ENCODE peak calls at places on chromosomes 12 and 14, in nine cellular contexts. One of them, this sample, is unnamed.

GRCh38 chr12:83473408-83474095 is 786.8 kb downstream of the TMTC2 start:
- DNase-seq in PC-3: no peak
- DNase-seq in AG09319: no peak
- DNase-seq in heart right ventricle: no peak
- DNase-seq in breast epithelium: no peak
- DNase-seq in endothelial cell: no peak
- DNase-seq in GM13976: no peak
- DNase-seq in brain microvascular endothelial cell: no peak
- DNase-seq in RWPE1: no peak
- DNase-seq in this sample: no peak

GRCh38 chr14:22547948-22548750 is 40.9 kb downstream of the DAD1 start:
- DNase-seq in PC-3: no peak
- DNase-seq in breast epithelium: no peak
- DNase-seq in RWPE1: no peak
- DNase-seq in endothelial cell: no peak
- DNase-seq in brain microvascular endothelial cell: no peak
- DNase-seq in GM13976: no peak
- DNase-seq in heart right ventricle: no peak
- DNase-seq in AG09319: no peak
- DNase-seq in this sample: no peak

GRCh38 chr12:121530600-121531355 is 50.0 kb downstream of the KDM2B start:
- DNase-seq in brain microvascular endothelial cell: peak; percentile 69
- DNase-seq in GM13976: peak; percentile 72
- DNase-seq in RWPE1: no peak
- DNase-seq in breast epithelium: peak; percentile 33
- DNase-seq in PC-3: peak; percentile 44
- DNase-seq in AG09319: peak; percentile 38
- DNase-seq in endothelial cell: peak; percentile 29
- DNase-seq in heart right ventricle: peak; percentile 83
- DNase-seq in this sample: peak; percentile 45

GRCh38 chr14:61891810-61892209 is 129.6 kb downstream of the SNAPC1 start:
- DNase-seq in brain microvascular endothelial cell: no peak
- DNase-seq in AG09319: no peak
- DNase-seq in RWPE1: peak; percentile 37
- DNase-seq in endothelial cell: no peak
- DNase-seq in breast epithelium: no peak
- DNase-seq in PC-3: peak; percentile 71
- DNase-seq in GM13976: no peak
- DNase-seq in heart right ventricle: no peak
- DNase-seq in this sample: no peak

GRCh38 chr14:99515301-99516155 is 34.3 kb downstream of the CCNK start:
- DNase-seq in breast epithelium: no peak
- DNase-seq in GM13976: no peak
- DNase-seq in heart right ventricle: no peak
- DNase-seq in PC-3: no peak
- DNase-seq in brain microvascular endothelial cell: no peak
- DNase-seq in endothelial cell: no peak
- DNase-seq in AG09319: no peak
- DNase-seq in RWPE1: no peak
- DNase-seq in this sample: no peak

GRCh38 chr12:121789800-121790748 is 3.4 kb downstream of the RHOF start:
- DNase-seq in PC-3: peak; percentile 87
- DNase-seq in RWPE1: no peak
- DNase-seq in brain microvascular endothelial cell: no peak
- DNase-seq in AG09319: no peak
- DNase-seq in endothelial cell: peak; percentile 70
- DNase-seq in heart right ventricle: peak; percentile 66
- DNase-seq in GM13976: peak; percentile 87
- DNase-seq in breast epithelium: no peak
- DNase-seq in this sample: no peak

GRCh38 chr12:58026892-58027891 is 85.8 kb downstream of the ATP23 start:
- DNase-seq in endothelial cell: no peak
- DNase-seq in GM13976: no peak
- DNase-seq in PC-3: no peak
- DNase-seq in heart right ventricle: no peak
- DNase-seq in brain microvascular endothelial cell: peak; percentile 7
- DNase-seq in breast epithelium: no peak
- DNase-seq in AG09319: peak; percentile 49
- DNase-seq in RWPE1: no peak
- DNase-seq in this sample: no peak

GRCh38 chr12:43676183-43676813 is 82.3 kb downstream of the PUS7L start:
- DNase-seq in PC-3: peak; percentile 60
- DNase-seq in RWPE1: no peak
- DNase-seq in AG09319: no peak
- DNase-seq in breast epithelium: no peak
- DNase-seq in GM13976: peak; percentile 57
- DNase-seq in endothelial cell: peak; percentile 24
- DNase-seq in brain microvascular endothelial cell: no peak
- DNase-seq in heart right ventricle: no peak
- DNase-seq in this sample: no peak

GRCh38 chr12:89525824-89526770 is at the start of gene POC1B:
- DNase-seq in breast epithelium: peak; percentile 39
- DNase-seq in AG09319: no peak
- DNase-seq in brain microvascular endothelial cell: peak; percentile 84
- DNase-seq in GM13976: peak; percentile 86
- DNase-seq in RWPE1: peak; percentile 84
- DNase-seq in PC-3: peak; percentile 80
- DNase-seq in heart right ventricle: peak; percentile 85
- DNase-seq in endothelial cell: peak; percentile 81
- DNase-seq in this sample: peak; percentile 41

GRCh38 chr14:91058017-91058675 is 2.3 kb downstream of the RPS6KA5 start:
- DNase-seq in GM13976: no peak
- DNase-seq in brain microvascular endothelial cell: no peak
- DNase-seq in PC-3: no peak
- DNase-seq in AG09319: no peak
- DNase-seq in endothelial cell: no peak
- DNase-seq in breast epithelium: no peak
- DNase-seq in RWPE1: no peak
- DNase-seq in heart right ventricle: no peak
- DNase-seq in this sample: no peak

GRCh38 chr14:91062600-91062999 is 2.2 kb upstream of the RPS6KA5 start:
- DNase-seq in PC-3: no peak
- DNase-seq in endothelial cell: no peak
- DNase-seq in RWPE1: no peak
- DNase-seq in brain microvascular endothelial cell: no peak
- DNase-seq in heart right ventricle: no peak
- DNase-seq in breast epithelium: no peak
- DNase-seq in GM13976: no peak
- DNase-seq in AG09319: no peak
- DNase-seq in this sample: no peak

GRCh38 chr14:91060472-91061308 is at the start of gene RPS6KA5:
- DNase-seq in endothelial cell: peak; percentile 99
- DNase-seq in AG09319: peak; percentile 100
- DNase-seq in breast epithelium: peak; percentile 100
- DNase-seq in heart right ventricle: peak; percentile 100
- DNase-seq in GM13976: peak; percentile 95
- DNase-seq in PC-3: peak; percentile 100
- DNase-seq in RWPE1: peak; percentile 99
- DNase-seq in brain microvascular endothelial cell: peak; percentile 100
- DNase-seq in this sample: peak; percentile 96

GRCh38 chr14:91061309-91061887 is 957 bp upstream of the RPS6KA5 start:
- DNase-seq in endothelial cell: no peak
- DNase-seq in GM13976: no peak
- DNase-seq in RWPE1: no peak
- DNase-seq in brain microvascular endothelial cell: no peak
- DNase-seq in AG09319: no peak
- DNase-seq in heart right ventricle: no peak
- DNase-seq in breast epithelium: no peak
- DNase-seq in PC-3: peak; percentile 10
- DNase-seq in this sample: no peak

GRCh38 chr14:91059576-91060471 is 617 bp downstream of the RPS6KA5 start:
- DNase-seq in heart right ventricle: no peak
- DNase-seq in AG09319: no peak
- DNase-seq in brain microvascular endothelial cell: peak; percentile 1
- DNase-seq in endothelial cell: peak; percentile 74
- DNase-seq in GM13976: peak; percentile 74
- DNase-seq in RWPE1: peak; percentile 28
- DNase-seq in breast epithelium: peak; percentile 58
- DNase-seq in PC-3: peak; percentile 57
- DNase-seq in this sample: no peak
- TF ChIP-seq CTCF in heart right ventricle: no peak
- TF ChIP-seq CTCF in AG09319: no peak
- TF ChIP-seq CTCF in brain microvascular endothelial cell: no peak
- TF ChIP-seq CTCF in endothelial cell: peak; percentile 27
- TF ChIP-seq CTCF in GM13976: peak; percentile 52
- TF ChIP-seq CTCF in RWPE1: peak; percentile 40
- TF ChIP-seq CTCF in breast epithelium: no peak
- TF ChIP-seq CTCF in PC-3: peak; percentile 19
- TF ChIP-seq CTCF in this sample: no peak

DNA sequence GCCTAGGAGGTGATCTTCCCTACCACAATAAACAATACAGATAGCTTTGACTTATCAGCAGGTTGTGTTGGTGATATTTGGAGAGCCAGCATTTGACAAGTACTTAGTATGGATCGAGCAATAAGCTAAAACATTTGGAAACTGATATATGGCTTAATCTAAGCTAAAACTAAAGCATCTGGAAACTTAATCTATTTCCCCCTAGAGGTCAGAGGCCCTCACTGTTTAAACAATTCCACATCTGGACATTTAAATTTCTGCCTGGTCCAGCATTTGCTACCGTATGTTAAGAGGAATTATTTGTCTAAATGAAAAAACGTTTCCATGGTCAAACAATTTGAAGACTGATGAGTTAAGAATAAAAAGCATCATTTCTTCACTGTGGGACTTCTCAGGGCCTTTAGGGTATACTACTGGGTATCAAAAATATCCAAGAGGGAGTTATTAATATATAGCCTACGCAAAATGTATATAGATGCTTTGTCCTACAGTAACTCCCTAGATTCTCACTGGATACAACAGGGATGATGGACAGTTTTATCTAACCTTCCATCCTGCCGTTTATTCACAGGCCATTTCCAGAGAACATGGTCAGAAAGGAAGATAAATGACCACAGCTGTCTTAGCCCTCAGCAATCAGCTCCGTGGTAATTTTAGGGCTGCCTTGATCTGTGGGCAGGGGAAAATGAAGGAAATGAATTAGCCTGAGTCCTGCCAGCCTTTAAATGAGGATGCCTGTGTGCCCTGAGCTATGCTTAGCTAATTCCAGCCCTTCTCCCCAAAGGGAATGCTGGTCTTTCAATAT is 135.4 kb upstream of the NUDT4 start:
- DNase-seq in GM13976: no peak
- DNase-seq in AG09319: no peak
- DNase-seq in endothelial cell: no peak
- DNase-seq in brain microvascular endothelial cell: no peak
- DNase-seq in RWPE1: no peak
- DNase-seq in PC-3: no peak
- DNase-seq in breast epithelium: no peak
- DNase-seq in heart right ventricle: no peak
- DNase-seq in this sample: no peak
- TF ChIP-seq CTCF in GM13976: no peak
- TF ChIP-seq CTCF in AG09319: no peak
- TF ChIP-seq CTCF in endothelial cell: no peak
- TF ChIP-seq CTCF in brain microvascular endothelial cell: no peak
- TF ChIP-seq CTCF in RWPE1: no peak
- TF ChIP-seq CTCF in PC-3: no peak
- TF ChIP-seq CTCF in breast epithelium: no peak
- TF ChIP-seq CTCF in heart right ventricle: no peak
- TF ChIP-seq CTCF in this sample: no peak

DNA sequence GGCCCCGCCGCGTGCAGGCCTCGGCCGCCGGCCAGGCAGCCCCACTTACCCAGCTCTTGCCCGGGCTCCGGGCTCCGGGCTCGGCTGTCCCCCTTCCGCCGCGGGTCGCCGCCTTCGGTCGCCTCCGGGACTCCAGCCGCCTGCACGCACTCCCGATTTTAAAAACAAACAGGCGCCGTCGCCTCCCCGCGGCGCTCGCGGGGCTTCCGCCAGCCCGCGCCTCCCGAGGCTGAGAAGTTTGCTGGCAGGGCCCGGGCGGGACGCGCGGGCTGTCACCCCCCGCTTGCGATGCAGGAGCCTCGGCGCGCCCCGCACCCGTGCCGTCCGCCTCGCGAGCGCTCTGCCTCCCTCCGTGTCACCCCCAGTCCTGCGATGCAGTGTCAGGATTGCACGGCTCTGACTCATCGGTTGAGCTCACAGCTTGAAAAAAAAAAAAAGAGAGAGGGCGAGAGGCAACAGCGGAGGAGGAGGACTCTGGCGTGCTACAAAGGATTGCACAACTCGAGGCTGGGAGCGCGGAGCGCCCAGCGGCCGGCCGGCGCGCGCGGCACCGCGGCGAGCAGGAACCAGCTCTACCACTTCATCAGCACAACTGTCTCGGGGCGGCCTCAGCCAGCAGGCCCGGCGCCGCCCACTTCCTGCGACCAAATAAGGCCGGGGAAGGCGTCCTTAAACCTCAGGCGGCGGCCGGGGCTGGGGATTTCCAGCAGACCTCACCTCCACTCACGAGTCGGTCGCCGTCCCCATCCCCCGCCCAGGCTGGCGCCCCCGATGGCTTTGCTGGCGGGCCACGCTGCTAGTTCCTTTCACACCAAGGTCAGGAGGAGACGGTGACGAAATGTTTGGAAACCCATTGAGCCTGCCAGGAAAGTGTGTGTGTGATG is 45.8 kb upstream of the PNMA1 start:
- DNase-seq in heart right ventricle: peak; percentile 95
- DNase-seq in brain microvascular endothelial cell: peak; percentile 97
- DNase-seq in GM13976: peak; percentile 94
- DNase-seq in RWPE1: peak; percentile 94
- DNase-seq in PC-3: peak; percentile 98
- DNase-seq in AG09319: peak; percentile 98
- DNase-seq in endothelial cell: peak; percentile 90
- DNase-seq in breast epithelium: peak; percentile 97
- DNase-seq in this sample: peak; percentile 94
- TF ChIP-seq CTCF in heart right ventricle: no peak
- TF ChIP-seq CTCF in brain microvascular endothelial cell: peak; percentile 0
- TF ChIP-seq CTCF in GM13976: no peak
- TF ChIP-seq CTCF in RWPE1: no peak
- TF ChIP-seq CTCF in PC-3: no peak
- TF ChIP-seq CTCF in AG09319: no peak
- TF ChIP-seq CTCF in endothelial cell: peak; percentile 32
- TF ChIP-seq CTCF in breast epithelium: no peak
- TF ChIP-seq CTCF in this sample: peak; percentile 11

GRCh38 chr14:103887170-103887501 is 39.8 kb upstream of the PPP1R13B start:
- DNase-seq in AG09319: no peak
- DNase-seq in GM13976: no peak
- DNase-seq in breast epithelium: no peak
- DNase-seq in heart right ventricle: no peak
- DNase-seq in brain microvascular endothelial cell: no peak
- DNase-seq in endothelial cell: no peak
- DNase-seq in RWPE1: no peak
- DNase-seq in PC-3: no peak
- DNase-seq in this sample: no peak

GRCh38 chr14:103884854-103885253 is 37.5 kb upstream of the PPP1R13B start:
- DNase-seq in heart right ventricle: no peak
- DNase-seq in GM13976: no peak
- DNase-seq in breast epithelium: no peak
- DNase-seq in brain microvascular endothelial cell: no peak
- DNase-seq in PC-3: no peak
- DNase-seq in AG09319: no peak
- DNase-seq in endothelial cell: no peak
- DNase-seq in RWPE1: no peak
- DNase-seq in this sample: no peak

GRCh38 chr14:103885509-103885932 is 38.1 kb upstream of the PPP1R13B start:
- DNase-seq in RWPE1: no peak
- DNase-seq in AG09319: no peak
- DNase-seq in brain microvascular endothelial cell: no peak
- DNase-seq in heart right ventricle: no peak
- DNase-seq in endothelial cell: no peak
- DNase-seq in PC-3: no peak
- DNase-seq in GM13976: no peak
- DNase-seq in breast epithelium: no peak
- DNase-seq in this sample: no peak

GRCh38 chr14:103887557-103888115 is 40.3 kb upstream of the PPP1R13B start:
- DNase-seq in AG09319: no peak
- DNase-seq in breast epithelium: no peak
- DNase-seq in endothelial cell: no peak
- DNase-seq in heart right ventricle: no peak
- DNase-seq in GM13976: no peak
- DNase-seq in PC-3: no peak
- DNase-seq in brain microvascular endothelial cell: no peak
- DNase-seq in RWPE1: no peak
- DNase-seq in this sample: no peak

GRCh38 chr14:103886304-103887169 is 39.2 kb upstream of the PPP1R13B start:
- DNase-seq in GM13976: no peak
- DNase-seq in heart right ventricle: no peak
- DNase-seq in breast epithelium: no peak
- DNase-seq in RWPE1: no peak
- DNase-seq in brain microvascular endothelial cell: no peak
- DNase-seq in AG09319: no peak
- DNase-seq in PC-3: no peak
- DNase-seq in endothelial cell: no peak
- DNase-seq in this sample: no peak
- TF ChIP-seq CTCF in GM13976: no peak
- TF ChIP-seq CTCF in heart right ventricle: no peak
- TF ChIP-seq CTCF in breast epithelium: no peak
- TF ChIP-seq CTCF in RWPE1: no peak
- TF ChIP-seq CTCF in brain microvascular endothelial cell: peak; percentile 69
- TF ChIP-seq CTCF in AG09319: no peak
- TF ChIP-seq CTCF in PC-3: no peak
- TF ChIP-seq CTCF in endothelial cell: no peak
- TF ChIP-seq CTCF in this sample: no peak